ENCODE peak calls at places on chromosomes 13 and 19, in nine cellular contexts. J is left ventricle myocardium inferior, O is neural progenitor cell, X is Caco-2, F is psoas muscle, Y is tibial nerve, V is body of pancreas, D is K562, T is breast epithelium. E is an unnamed sample. For H3K9me3, the result is how much of the 10 kb centered on the place peaks cover.

GRCh38 chr13:79447141-79447540 is 33.8 kb upstream of the NDFIP2 start:
- DNase-seq in J (no peak), O (peak), X (no peak), F (no peak), Y (no peak), V (no peak), D (no peak), T (no peak), E (no peak)

GRCh38 chr13:48749699-48750473 is 96.2 kb downstream of the CYSLTR2 start:
- DNase-seq in J (peak), O (peak), X (peak), F (peak), Y (peak), V (peak), D (peak), T (no peak), E (no peak)

GRCh38 chr13:50685491-50685890 is 158.0 kb downstream of the DLEU7 start:
- DNase-seq in J (peak), O (peak), X (no peak), F (peak), Y (peak), V (peak), D (no peak), T (peak), E (no peak)

GRCh38 chr13:41610426-41610825 is 153.1 kb downstream of the RGCC start:
- DNase-seq in J (peak), O (no peak), X (peak), F (peak), Y (no peak), V (no peak), D (no peak), T (no peak), E (no peak)

GRCh38 chr19:54379187-54379678 is 14.5 kb upstream of the LAIR1 start:
- DNase-seq in J (no peak), O (no peak), X (no peak), F (no peak), Y (no peak), V (no peak), D (no peak), T (no peak), E (no peak)

GRCh38 chr13:32581177-32581786 is 5.0 kb upstream of the PDS5B start:
- DNase-seq in J (no peak), O (peak), X (peak), F (no peak), Y (no peak), V (no peak), D (no peak), T (no peak), E (no peak)

GRCh38 chr13:88074794-88075509 is 403.8 kb downstream of the SLITRK5 start:
- DNase-seq in J (no peak), O (no peak), X (no peak), F (no peak), Y (no peak), V (no peak), D (no peak), T (no peak), E (no peak)

GRCh38 chr13:30216111-30216510 is 91.2 kb downstream of the KATNAL1 start:
- DNase-seq in J (no peak), O (no peak), X (peak), F (no peak), Y (no peak), V (no peak), D (no peak), T (no peak), E (no peak)

GRCh38 chr19:34181111-34181864 is 9.0 kb downstream of the LSM14A start:
- DNase-seq in J (no peak), O (no peak), X (no peak), F (no peak), Y (no peak), V (no peak), D (no peak), T (no peak), E (no peak)

GRCh38 chr19:51653162-51653561 is 6.5 kb upstream of the SIGLEC14 start:
- DNase-seq in J (no peak), O (no peak), X (no peak), F (no peak), Y (no peak), V (no peak), D (no peak), T (no peak), E (no peak)

GRCh38 chr19:6873708-6874431 is 13.5 kb upstream of the ADGRE1 start:
- DNase-seq in J (no peak), O (no peak), X (no peak), F (no peak), Y (no peak), V (no peak), D (no peak), T (no peak), E (no peak)

GRCh38 chr13:92843549-92843948 is 383.1 kb upstream of the GPC6 start:
- DNase-seq in J (no peak), O (no peak), X (no peak), F (no peak), Y (no peak), V (no peak), D (no peak), T (no peak), E (no peak)

GRCh38 chr19:40523322-40524047 is 53.2 kb upstream of the SHKBP1 start:
- DNase-seq in J (peak), O (peak), X (peak), F (peak), Y (peak), V (peak), D (peak), T (no peak), E (peak)

GRCh38 chr19:48842744-48843162 is 6.5 kb upstream of the HSD17B14 start:
- DNase-seq in J (no peak), O (peak), X (peak), F (no peak), Y (peak), V (peak), D (peak), T (no peak), E (peak)

GRCh38 chr19:5048727-5049553 is 80.0 kb downstream of the KDM4B start:
- DNase-seq in J (no peak), O (no peak), X (no peak), F (peak), Y (no peak), V (no peak), D (no peak), T (no peak), E (no peak)

GRCh38 chr13:37905736-37906135 is 36.2 kb upstream of the TRPC4 start:
- DNase-seq in J (no peak), O (no peak), X (no peak), F (no peak), Y (no peak), V (no peak), D (no peak), T (no peak), E (no peak)

GRCh38 chr19:3836887-3837286 is 32.0 kb downstream of the ZFR2 start:
- DNase-seq in J (no peak), O (no peak), X (no peak), F (no peak), Y (no peak), V (no peak), D (no peak), T (no peak), E (no peak)

GRCh38 chr19:30743702-30744101 is 371.5 kb downstream of the ZNF536 start:
- DNase-seq in J (no peak), O (no peak), X (no peak), F (no peak), Y (no peak), V (no peak), D (no peak), T (no peak), E (no peak)

DNA sequence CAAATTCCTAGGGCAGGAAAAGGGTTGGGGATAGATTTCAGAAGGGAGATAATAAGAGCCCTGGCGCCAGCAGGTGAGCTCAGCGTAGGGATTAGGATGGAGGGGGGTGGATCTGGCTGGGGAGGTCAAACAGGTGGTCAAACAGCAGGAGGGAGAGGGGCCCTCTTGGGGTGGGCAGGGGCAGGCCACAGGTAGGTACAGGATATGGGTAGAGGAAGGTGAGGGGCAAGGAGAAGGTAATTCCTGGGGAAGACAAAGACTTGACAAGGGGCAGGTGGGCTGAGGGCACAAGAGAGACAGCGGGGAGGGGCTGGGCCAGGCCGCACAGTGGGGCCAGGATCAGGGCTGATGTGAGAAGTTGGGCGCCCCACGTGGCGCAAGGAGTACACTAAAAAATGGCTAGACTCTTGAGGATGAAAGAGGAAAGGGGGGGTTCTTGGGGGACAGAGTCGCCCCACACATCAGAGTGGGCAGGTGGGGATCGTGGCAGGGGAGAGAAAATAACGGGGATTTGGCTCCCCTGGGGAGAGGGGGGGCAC is 713 bp downstream of the KRI1 start:
- DNase-seq in J (no peak), O (peak), X (peak), F (peak), Y (peak), V (peak), D (peak), T (peak), E (peak)
- TF ChIP-seq CTCF in J (no peak), O (peak), X (peak), F (no peak), Y (peak), V (no peak), D (peak), T (no peak), E (peak)

DNA sequence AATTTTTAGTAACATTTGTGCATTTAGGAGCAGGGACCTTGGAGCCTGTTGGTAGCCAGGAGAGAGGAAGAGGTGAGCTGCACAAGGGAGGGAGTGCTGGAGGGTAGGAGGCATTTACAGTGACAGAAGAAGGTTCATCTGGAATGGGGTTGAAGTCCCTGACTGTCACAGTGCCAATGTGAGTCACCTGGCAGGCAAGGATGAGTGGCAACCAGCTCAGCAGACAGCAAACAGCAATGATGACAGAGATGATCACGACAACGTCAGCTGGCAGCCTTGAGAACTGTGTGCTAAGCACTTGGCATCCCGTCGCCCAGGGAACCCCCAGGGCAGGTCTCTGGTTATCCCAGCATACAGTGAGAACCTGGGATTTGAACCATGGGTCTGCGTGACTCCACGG is 2.6 kb downstream of the OR10H5 start:
- DNase-seq in J (no peak), O (no peak), X (no peak), F (no peak), Y (no peak), V (no peak), D (no peak), T (no peak), E (no peak)
- H3K9me3 ChIP-seq in J (under half), O (under half), X (under half), F (under half), Y (under half), V (under half), D (under half), T (under half), E (under half)

DNA sequence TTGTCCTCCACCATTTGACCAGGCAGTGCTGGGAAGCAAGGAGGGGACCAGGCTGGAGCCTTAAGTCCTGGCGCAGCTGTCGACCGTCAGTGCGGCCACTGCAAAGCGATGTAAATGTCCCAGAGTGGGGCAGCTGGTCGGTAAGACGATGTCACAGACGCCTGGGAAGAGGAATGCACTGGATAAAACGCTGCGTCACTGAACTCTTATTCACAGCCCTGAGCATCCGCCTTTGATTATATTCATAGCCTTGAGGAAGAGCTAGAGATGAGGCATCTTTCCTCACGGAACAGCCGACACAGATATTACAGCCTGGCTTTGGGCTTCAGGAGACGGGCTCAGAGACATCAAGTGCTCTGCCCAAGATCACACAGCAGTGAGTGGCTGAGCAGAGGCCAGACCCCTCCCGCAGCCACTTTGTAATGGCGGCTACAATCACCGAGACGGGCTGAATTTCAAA is 17.6 kb upstream of the TUBGCP3 start:
- DNase-seq in J (no peak), O (no peak), X (no peak), F (no peak), Y (no peak), V (no peak), D (no peak), T (no peak), E (peak)
- TF ChIP-seq CTCF in J (no peak), O (no peak), X (no peak), F (no peak), Y (no peak), V (no peak), D (no peak), T (no peak), E (no peak)

DNA sequence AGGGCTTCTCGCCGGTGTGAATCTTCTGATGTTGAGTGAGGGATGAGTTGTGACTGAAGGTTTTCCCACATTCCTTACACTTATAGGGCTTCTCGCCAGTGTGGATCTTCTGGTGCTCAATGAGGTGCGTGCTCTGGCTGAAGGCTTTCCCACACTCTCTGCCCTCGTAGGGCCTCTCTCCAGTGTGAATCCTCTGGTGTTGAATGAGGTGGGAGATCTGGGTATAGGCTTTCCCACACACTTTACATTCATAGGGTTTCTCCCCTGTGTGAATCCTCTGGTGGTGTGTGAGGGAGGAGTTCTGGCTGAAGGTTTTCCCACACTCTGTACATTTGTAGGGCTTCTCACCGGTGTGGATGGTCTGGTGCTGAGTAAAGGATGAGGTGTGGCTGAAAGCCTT is 33.2 kb downstream of the ZNF473 start:
- DNase-seq in J (no peak), O (no peak), X (no peak), F (no peak), Y (no peak), V (no peak), D (no peak), T (no peak), E (no peak)
- H3K9me3 ChIP-seq in J (under half), O (under half), X (under half), F (under half), Y (under half), V (under half), D (under half), T (under half), E (under half)

GRCh38 chr19:46580247-46580646 is 20.9 kb upstream of the CALM3 start:
- DNase-seq in J (no peak), O (no peak), X (no peak), F (no peak), Y (no peak), V (no peak), D (no peak), T (no peak), E (no peak)

GRCh38 chr19:46573679-46574522 is 27.2 kb upstream of the CALM3 start:
- DNase-seq in J (no peak), O (no peak), X (no peak), F (no peak), Y (no peak), V (no peak), D (no peak), T (no peak), E (peak)

GRCh38 chr19:46578450-46578849 is 22.7 kb upstream of the CALM3 start:
- DNase-seq in J (no peak), O (no peak), X (no peak), F (no peak), Y (no peak), V (no peak), D (no peak), T (no peak), E (no peak)

GRCh38 chr19:46574533-46574932 is 26.6 kb upstream of the CALM3 start:
- DNase-seq in J (no peak), O (peak), X (no peak), F (no peak), Y (no peak), V (no peak), D (no peak), T (no peak), E (peak)

GRCh38 chr19:46579286-46579944 is 21.7 kb upstream of the CALM3 start:
- DNase-seq in J (no peak), O (peak), X (no peak), F (no peak), Y (no peak), V (no peak), D (no peak), T (no peak), E (no peak)
- TF ChIP-seq CTCF in J (peak), O (peak), X (no peak), F (peak), Y (peak), V (no peak), D (no peak), T (no peak), E (no peak)

GRCh38 chr19:17488593-17489391 is 18.5 kb downstream of the SLC27A1 start:
- DNase-seq in J (peak), O (peak), X (peak), F (peak), Y (no peak), V (peak), D (peak), T (peak), E (peak)
- H3K9me3 ChIP-seq in J (under half), O (under half), X (under half), F (under half), Y (under half), V (under half), D (under half), T (under half), E (under half)

DNA sequence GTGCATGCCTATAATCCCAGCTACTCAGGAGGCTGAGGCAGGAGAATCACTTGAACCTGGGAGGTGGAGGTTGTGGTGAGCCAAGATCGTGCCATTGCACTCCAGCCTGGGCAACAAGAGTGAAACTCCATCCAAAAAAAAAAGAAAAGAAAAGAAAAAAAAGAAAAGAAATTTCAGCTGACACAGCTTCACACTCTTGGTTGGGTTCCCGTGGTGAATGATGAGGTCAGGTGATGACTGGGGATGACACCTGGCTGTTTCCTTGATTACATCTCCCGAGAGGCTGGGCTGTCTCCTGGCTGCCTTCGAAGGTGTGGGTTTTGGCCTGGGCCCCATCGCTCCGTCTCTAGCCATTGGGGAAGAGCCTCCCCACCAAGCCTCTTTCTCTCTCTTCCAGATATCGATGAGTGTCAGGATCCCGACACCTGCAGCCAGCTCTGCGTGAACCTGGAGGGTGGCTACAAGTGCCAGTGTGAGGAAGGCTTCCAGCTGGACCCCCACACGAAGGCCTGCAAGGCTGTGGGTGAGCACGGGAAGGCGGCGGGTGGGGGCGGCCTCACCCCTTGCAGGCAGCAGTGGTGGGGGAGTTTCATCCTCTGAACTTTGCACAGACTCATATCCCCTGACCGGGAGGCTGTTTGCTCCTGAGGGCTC is 22.0 kb downstream of the LDLR start:
- DNase-seq in J (no peak), O (no peak), X (no peak), F (no peak), Y (no peak), V (no peak), D (peak), T (no peak), E (no peak)
- TF ChIP-seq CTCF in J (no peak), O (no peak), X (no peak), F (no peak), Y (no peak), V (no peak), D (no peak), T (no peak), E (no peak)

GRCh38 chr19:43841990-43842389 is 14.9 kb downstream of the ZNF283 start:
- DNase-seq in J (no peak), O (no peak), X (no peak), F (no peak), Y (no peak), V (no peak), D (no peak), T (no peak), E (no peak)
- H3K9me3 ChIP-seq in J (half or more), O (half or more), X (half or more), F (half or more), Y (half or more), V (half or more), D (under half), T (half or more), E (under half)

GRCh38 chr13:20711301-20712044 is 8.0 kb downstream of the IL17D start:
- DNase-seq in J (no peak), O (peak), X (no peak), F (no peak), Y (no peak), V (no peak), D (peak), T (no peak), E (no peak)
- TF ChIP-seq CTCF in J (no peak), O (peak), X (no peak), F (no peak), Y (no peak), V (no peak), D (peak), T (no peak), E (peak)

E was measured in WERI-Rb-1.